ENCODE peak calls at places on chromosome 1, in five cellular contexts. H is ascending aorta; W is posterior cingulate gyrus; E is stimulated activated CD4-positive, alpha-beta T cell treated with anti-CD3 and anti-CD28 coated beads, Interleukin-15, amount 100 ng/mL, for 24 hours; A is stimulated activated CD8-positive, alpha-beta memory T cell treated with anti-CD3 and anti-CD28 coated beads, Interleukin-12 subunit alpha, Interleukin-12 subunit beta, amount 100 ng/mL, for 1 hour. K is an unnamed sample.

GRCh38 chr1:48597663-48598062 is 125.7 kb upstream of the SPATA6 start:
- DNase-seq in H (no peak), W (no peak), E (no peak), A (no peak), K (no peak)

GRCh38 chr1:180217021-180217420 is 13.0 kb upstream of the LHX4 start:
- DNase-seq in H (no peak), W (no peak), E (no peak), A (no peak), K (no peak)

GRCh38 chr1:94799201-94799600 is 21.0 kb upstream of the SLC44A3 start:
- DNase-seq in H (no peak), W (no peak), E (no peak), A (no peak), K (no peak)

GRCh38 chr1:176122282-176122681 is 84.8 kb downstream of the COP1 start:
- DNase-seq in H (no peak), W (no peak), E (no peak), A (no peak), K (no peak)

GRCh38 chr1:217431395-217431794 is 199.5 kb downstream of the GPATCH2 start:
- DNase-seq in H (no peak), W (no peak), E (no peak), A (no peak), K (no peak)

GRCh38 chr1:76237201-76237600 is 162.7 kb downstream of the ST6GALNAC3 start:
- DNase-seq in H (no peak), W (no peak), E (no peak), A (no peak), K (no peak)

GRCh38 chr1:55580845-55581332 is 365.7 kb upstream of the USP24 start:
- DNase-seq in H (no peak), W (no peak), E (no peak), A (no peak), K (no peak)

GRCh38 chr1:201021333-201022177 is 2.0 kb downstream of the KIF21B start:
- DNase-seq in H (no peak), W (no peak), E (no peak), A (no peak), K (no peak)

GRCh38 chr1:59672851-59673574 is 141.7 kb upstream of the HOOK1 start:
- DNase-seq in H (no peak), W (no peak), E (no peak), A (no peak), K (peak)

GRCh38 chr1:8239039-8239305 is 78.9 kb upstream of the SLC45A1 start:
- DNase-seq in H (no peak), W (no peak), E (no peak), A (no peak), K (no peak)

GRCh38 chr1:160157174-160157573 is 5.8 kb downstream of the ATP1A4 start:
- DNase-seq in H (no peak), W (no peak), E (no peak), A (no peak), K (no peak)

GRCh38 chr1:10539411-10540043 is 64.8 kb downstream of the PEX14 start:
- DNase-seq in H (no peak), W (no peak), E (no peak), A (no peak), K (no peak)

GRCh38 chr1:234699795-234700665 is 90.1 kb upstream of the IRF2BP2 start:
- DNase-seq in H (peak), W (no peak), E (peak), A (no peak), K (no peak)

GRCh38 chr1:220670365-220670764 is 19.8 kb upstream of the C1orf115 start:
- DNase-seq in H (no peak), W (no peak), E (no peak), A (no peak), K (no peak)

GRCh38 chr1:235415008-235415904 is 48.0 kb downstream of the TBCE start:
- DNase-seq in H (peak), W (peak), E (peak), A (peak), K (peak)